ENCODE peak calls at places on chromosomes 13 and 19, in seven cellular contexts. O is thoracic aorta, B is stomach, P is GM23338, U is body of pancreas, M is hepatocyte, K is adrenal gland. R is an unnamed sample. For H3K4me1 and H3K27me3, the result is how much of the 10 kb centered on the place peaks cover.

GRCh38 chr13:37109080-37109678 is 3.7 kb upstream of the CSNK1A1L start:
- DNase-seq in O (no peak), M (peak), U (no peak), B (no peak), P (peak), K (no peak), R (peak)

GRCh38 chr13:98285317-98285716 is 108.2 kb upstream of the RNF113B start:
- DNase-seq in M (no peak), U (no peak), P (no peak), B (no peak), K (no peak), O (no peak), R (no peak)

GRCh38 chr19:53879145-53880037 is 2.6 kb upstream of the PRKCG start:
- DNase-seq in M (peak), O (peak), K (peak), B (peak), P (peak), U (peak), R (peak)

GRCh38 chr19:8028951-8029491 is 23.5 kb upstream of the CCL25 start:
- DNase-seq in B (no peak), U (no peak), P (peak), O (no peak), K (no peak), M (peak), R (peak)

GRCh38 chr19:3463039-3463958 is 17.0 kb downstream of the SMIM24 start:
- DNase-seq in B (no peak), K (peak), M (peak), O (no peak), U (no peak), P (peak), R (no peak)

GRCh38 chr19:44845612-44846454 is at the start of gene NECTIN2:
- DNase-seq in K (peak), B (peak), P (peak), U (peak), M (peak), O (peak), R (peak)

GRCh38 chr13:98910501-98910951 is 67.3 kb downstream of the DOCK9 start:
- DNase-seq in K (peak), B (no peak), U (no peak), P (no peak), O (no peak), M (no peak), R (peak)

GRCh38 chr13:98972059-98972458 is 5.8 kb downstream of the DOCK9 start:
- DNase-seq in P (no peak), O (no peak), K (no peak), M (no peak), U (no peak), B (no peak), R (no peak)

GRCh38 chr19:13066231-13066630 is 36.4 kb downstream of the LYL1 start:
- DNase-seq in B (no peak), P (no peak), M (no peak), K (no peak), O (no peak), U (no peak), R (no peak)

GRCh38 chr13:98823442-98823841 is 71.0 kb upstream of the SLC15A1 start:
- DNase-seq in B (no peak), K (no peak), U (no peak), P (no peak), O (no peak), M (no peak), R (no peak)

GRCh38 chr13:50149143-50149703 is 134.0 kb downstream of the KCNRG start:
- DNase-seq in U (no peak), O (no peak), B (no peak), P (no peak), M (no peak), K (no peak), R (no peak)

GRCh38 chr19:38515906-38516305 is 82.4 kb downstream of the RYR1 start:
- DNase-seq in P (no peak), U (no peak), K (no peak), O (no peak), B (no peak), M (no peak), R (no peak)
- H3K4me3 ChIP-seq in P (no peak), U (no peak), K (no peak), O (no peak), B (no peak), M (no peak), R (no peak)

GRCh38 chr19:10874019-10874418 is 2.7 kb downstream of the CARM1 start:
- DNase-seq in K (no peak), B (no peak), U (no peak), O (no peak), M (no peak), P (no peak), R (no peak)
- H3K4me1 ChIP-seq in K (under half), B (half or more), U (under half), O (under half), M (under half), P (under half), R (under half)

DNA sequence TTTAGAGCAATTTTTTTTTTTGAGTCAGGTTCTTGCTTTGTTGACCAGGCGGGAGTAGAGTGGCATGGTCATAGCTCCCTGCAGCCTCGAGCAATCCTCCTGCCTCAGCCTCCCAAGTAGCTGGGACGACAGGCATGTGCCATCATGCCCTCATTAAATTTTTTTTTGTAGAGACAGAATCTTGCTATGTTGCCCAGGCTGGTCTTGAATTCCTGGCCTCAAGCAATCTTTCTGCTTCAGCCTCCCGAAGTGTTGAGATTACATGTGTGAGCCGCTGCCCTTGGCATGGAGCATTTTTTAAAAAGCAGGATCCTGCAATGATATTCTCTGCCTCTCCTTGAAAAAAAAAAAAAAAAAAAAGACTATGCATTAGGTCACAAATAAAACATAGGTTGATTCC is 5.9 kb downstream of the GPR32 start:
- DNase-seq in O (no peak), K (no peak), U (no peak), B (no peak), M (no peak), P (no peak), R (no peak)
- H3K27me3 ChIP-seq in O (under half), K (half or more), U (under half), B (half or more), M (under half), P (half or more), R (under half)

GRCh38 chr19:1489463-1489971 is 633 bp downstream of the PCSK4 start:
- DNase-seq in P (no peak), B (no peak), U (peak), O (no peak), M (no peak), K (no peak), R (no peak)
- H3K4me3 ChIP-seq in P (peak), B (peak), U (peak), O (peak), M (peak), K (no peak), R (peak)

GRCh38 chr19:49558591-49558990 is 21.8 kb downstream of the NOSIP start:
- DNase-seq in O (no peak), U (peak), M (no peak), B (no peak), K (no peak), P (no peak), R (no peak)
- H3K4me1 ChIP-seq in O (under half), U (half or more), M (under half), B (half or more), K (under half), P (under half), R (under half)

DNA sequence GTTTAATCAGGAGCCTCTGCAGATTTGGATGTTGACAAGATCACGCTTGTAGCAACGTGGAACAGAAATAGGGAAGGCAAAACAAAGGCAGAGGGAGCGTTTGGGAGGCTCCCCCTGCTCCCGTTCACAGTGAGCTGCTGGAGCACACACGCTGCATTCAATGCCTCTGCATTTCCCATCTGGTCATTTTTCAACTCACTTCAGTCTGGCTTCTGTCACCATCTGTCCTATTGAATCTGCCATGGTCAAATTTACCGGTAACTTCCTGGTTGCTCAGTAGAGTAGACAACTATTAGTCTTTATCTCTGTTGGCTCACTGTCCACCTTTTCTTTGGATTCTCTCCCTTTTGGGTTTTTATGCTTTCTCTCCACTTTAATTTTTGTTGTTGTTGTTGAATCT is 91.0 kb downstream of the NHLRC3 start:
- DNase-seq in O (no peak), K (no peak), U (no peak), M (no peak), B (no peak), P (no peak), R (no peak)
- H3K27me3 ChIP-seq in O (under half), K (under half), U (under half), M (under half), B (under half), P (under half), R (under half)

GRCh38 chr13:46383383-46383782 is 3.7 kb downstream of the RUBCNL start:
- DNase-seq in P (no peak), K (no peak), B (no peak), O (no peak), M (no peak), U (no peak), R (no peak)
- H3K4me3 ChIP-seq in P (no peak), K (no peak), B (no peak), O (no peak), M (no peak), U (no peak), R (no peak)

DNA sequence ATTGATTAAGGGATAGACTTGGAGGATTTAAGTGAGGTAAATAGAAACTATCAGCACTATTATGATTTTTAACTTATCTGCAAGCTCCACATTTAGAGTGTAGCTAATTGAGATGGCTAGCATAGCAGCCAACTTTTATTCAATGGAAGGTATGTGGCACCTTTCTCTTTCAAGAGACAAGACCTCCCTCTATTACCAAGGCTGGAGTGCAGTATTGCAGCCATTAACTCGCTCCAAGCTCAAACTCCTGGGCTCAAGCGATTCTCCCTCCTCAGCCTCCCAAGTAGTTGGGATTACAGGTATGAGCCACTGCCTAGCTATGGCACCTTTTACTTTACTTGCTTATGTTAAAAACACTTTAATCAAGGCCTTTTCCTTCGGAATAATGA is 8.2 kb downstream of the TPT1 start:
- DNase-seq in O (no peak), M (no peak), K (no peak), P (peak), B (no peak), U (no peak), R (no peak)
- H3K4me1 ChIP-seq in O (half or more), M (under half), K (half or more), P (under half), B (half or more), U (under half), R (half or more)

DNA sequence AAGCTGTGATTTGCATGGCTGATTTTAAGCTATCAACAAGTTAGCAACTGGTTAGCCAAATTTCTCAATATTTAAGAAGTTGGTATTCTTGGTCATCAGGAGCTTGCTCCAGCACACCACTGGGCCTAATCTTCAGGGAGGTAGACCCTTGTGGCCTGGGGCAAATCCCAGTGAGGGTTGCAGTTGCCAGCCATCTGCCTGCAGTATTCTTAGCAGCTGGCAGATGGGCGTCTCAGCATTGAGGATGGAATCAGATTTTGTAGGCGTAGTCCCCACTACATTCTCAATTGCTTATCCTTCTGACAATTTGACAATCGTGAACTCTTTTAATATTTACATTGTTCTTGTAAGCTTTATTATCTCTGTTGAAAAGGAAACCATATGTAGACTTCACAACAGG is 1266.2 kb downstream of the SLITRK5 start:
- DNase-seq in P (no peak), M (no peak), K (no peak), B (no peak), U (no peak), O (no peak), R (no peak)
- H3K27me3 ChIP-seq in P (under half), M (under half), K (under half), B (under half), U (under half), O (under half), R (under half)

GRCh38 chr19:18612051-18612771 is 459 bp upstream of the TMEM59L start:
- DNase-seq in M (no peak), O (no peak), U (no peak), K (no peak), B (no peak), P (peak), R (no peak)
- H3K4me3 ChIP-seq in M (peak), O (peak), U (no peak), K (no peak), B (peak), P (peak), R (peak)

R was measured in adipocyte.